ENCODE peak calls at places on chromosomes 7 and 10, in seven cellular contexts. N, P, Q, X, M, G and B are unnamed samples.

GRCh38 chr10:59376817-59377340 is 14.5 kb upstream of the FAM13C start:
- DNase-seq in P (no peak), Q (no peak), N (no peak), M (no peak), X (no peak), G (no peak), B (no peak)

GRCh38 chr7:23287612-23288011 is 11.5 kb upstream of the MALSU1 start:
- DNase-seq in X (no peak), G (no peak), P (no peak), N (peak; percentile 23), Q (peak; percentile 85), M (no peak), B (no peak)

GRCh38 chr7:90225181-90225580 is 13.6 kb downstream of the STEAP2 start:
- DNase-seq in P (no peak), Q (no peak), G (no peak), M (no peak), N (no peak), X (no peak), B (no peak)

GRCh38 chr10:119526606-119527592 is 15.6 kb downstream of the RGS10 start:
- DNase-seq in Q (no peak), N (no peak), X (no peak), P (no peak), G (no peak), M (no peak), B (no peak)

GRCh38 chr7:28840515-28841125 is 117.5 kb downstream of the TRIL start:
- DNase-seq in P (no peak), X (peak; percentile 12), M (no peak), Q (no peak), N (no peak), G (no peak), B (no peak)

GRCh38 chr10:31318854-31319601 is at the start of gene ZEB1:
- DNase-seq in P (peak; percentile 70), M (peak; percentile 93), Q (peak; percentile 98), G (peak; percentile 25), X (peak; percentile 84), N (peak; percentile 95), B (peak; percentile 88)

GRCh38 chr10:124524991-124525653 is 63.5 kb downstream of the LHPP start:
- DNase-seq in G (peak; percentile 40), N (no peak), P (peak; percentile 7), X (no peak), Q (no peak), M (peak; percentile 69), B (no peak)

GRCh38 chr7:7653140-7653539 is 12.6 kb downstream of the UMAD1 start:
- DNase-seq in G (no peak), Q (peak; percentile 19), P (no peak), N (no peak), M (no peak), X (no peak), B (no peak)

GRCh38 chr10:80410578-80411145 is 2.3 kb downstream of the PRXL2A start:
- DNase-seq in N (no peak), G (no peak), Q (no peak), M (no peak), P (no peak), X (no peak), B (no peak)

GRCh38 chr10:7810443-7810842 is 7.9 kb upstream of the TAF3 start:
- DNase-seq in Q (no peak), X (no peak), G (no peak), M (no peak), N (no peak), P (no peak), B (no peak)

GRCh38 chr10:25699631-25700030 is 234.4 kb upstream of the MYO3A start:
- DNase-seq in Q (no peak), M (no peak), P (no peak), N (no peak), X (no peak), G (no peak), B (no peak)

GRCh38 chr7:123751816-123752215 is 3.0 kb upstream of the WASL start:
- DNase-seq in N (no peak), P (no peak), G (no peak), M (no peak), Q (no peak), X (no peak), B (no peak)

GRCh38 chr10:19788075-19788686 is 28.1 kb upstream of the PLXDC2 start:
- DNase-seq in Q (peak; percentile 26), G (no peak), P (peak; percentile 28), X (peak; percentile 25), M (no peak), N (peak; percentile 10), B (peak; percentile 58)

GRCh38 chr10:121182219-121182618 is 331.1 kb downstream of the WDR11 start:
- DNase-seq in G (no peak), P (no peak), M (no peak), N (no peak), Q (no peak), X (no peak), B (no peak)

GRCh38 chr7:135761751-135762488 is 13.3 kb upstream of the FAM180A start:
- DNase-seq in Q (no peak), G (no peak), M (no peak), P (peak; percentile 71), X (peak; percentile 81), N (no peak), B (no peak)

GRCh38 chr10:124319926-124320391 is 98.8 kb downstream of the OAT start:
- DNase-seq in M (no peak), N (no peak), Q (no peak), G (no peak), X (peak; percentile 53), P (peak; percentile 46), B (no peak)

GRCh38 chr10:62188021-62188616 is 80.5 kb downstream of the RTKN2 start:
- DNase-seq in Q (peak; percentile 74), M (no peak), P (no peak), N (no peak), X (no peak), G (no peak), B (no peak)

GRCh38 chr10:14186245-14186644 is 144.5 kb downstream of the FRMD4A start:
- DNase-seq in X (peak; percentile 1), G (no peak), N (no peak), M (no peak), Q (no peak), P (no peak), B (no peak)

GRCh38 chr7:20374391-20374790 is 43.7 kb downstream of the ITGB8 start:
- DNase-seq in X (no peak), G (no peak), Q (no peak), N (no peak), M (no peak), P (no peak), B (no peak)

GRCh38 chr7:28130277-28130676 is 50.3 kb downstream of the JAZF1 start:
- DNase-seq in G (no peak), P (no peak), X (peak; percentile 78), Q (no peak), N (no peak), M (no peak), B (no peak)

GRCh38 chr7:128115326-128115820 is 84.1 kb upstream of the LRRC4 start:
- DNase-seq in P (no peak), G (no peak), N (no peak), Q (no peak), M (no peak), X (peak; percentile 45), B (no peak)

GRCh38 chr10:103966671-103967432 is at the start of gene SLK:
- DNase-seq in Q (peak; percentile 94), P (peak; percentile 76), G (peak; percentile 73), X (peak; percentile 66), M (peak; percentile 93), N (peak; percentile 75), B (peak; percentile 47)

GRCh38 chr7:25407932-25408480 is 179.7 kb upstream of the NPVF start:
- DNase-seq in N (no peak), Q (no peak), M (no peak), G (no peak), P (no peak), X (no peak), B (no peak)

GRCh38 chr7:129494041-129494440 is 8.3 kb upstream of the SMKR1 start:
- DNase-seq in M (no peak), G (no peak), N (peak; percentile 16), X (peak; percentile 94), Q (peak; percentile 87), P (peak; percentile 90), B (peak; percentile 70)

GRCh38 chr7:102883098-102883860 is 29.5 kb upstream of the LRRC17 start:
- DNase-seq in X (peak; percentile 28), M (no peak), N (no peak), Q (peak; percentile 10), P (no peak), G (no peak), B (no peak)

GRCh38 chr7:50588937-50589336 is 23.7 kb upstream of the DDC start:
- DNase-seq in Q (peak; percentile 52), X (no peak), G (no peak), P (no peak), N (no peak), M (no peak), B (no peak)

GRCh38 chr10:126500866-126501265 is 112.6 kb upstream of the ADAM12 start:
- DNase-seq in M (no peak), P (no peak), Q (no peak), N (no peak), G (no peak), X (peak; percentile 46), B (peak; percentile 8)

GRCh38 chr7:41977165-41977651 is 259.8 kb downstream of the GLI3 start:
- DNase-seq in Q (no peak), N (no peak), M (no peak), G (peak; percentile 24), P (peak; percentile 51), X (peak; percentile 55), B (peak; percentile 62)

GRCh38 chr10:35213699-35214098 is 87.1 kb downstream of the CREM start:
- DNase-seq in X (no peak), M (no peak), G (no peak), Q (no peak), P (no peak), N (no peak), B (no peak)

GRCh38 chr7:34675749-34676374 is 17.8 kb downstream of the NPSR1 start:
- DNase-seq in X (no peak), G (no peak), N (peak; percentile 20), Q (peak; percentile 21), M (no peak), P (no peak), B (no peak)

GRCh38 chr7:105861252-105861651 is 15.1 kb downstream of the ATXN7L1 start:
- DNase-seq in G (no peak), X (no peak), P (no peak), Q (no peak), M (no peak), N (no peak), B (no peak)

GRCh38 chr7:23218196-23218595 is 28.4 kb upstream of the GPNMB start:
- DNase-seq in M (no peak), N (no peak), Q (no peak), X (no peak), P (no peak), G (no peak), B (no peak)